ENCODE peak calls at places on chromosome 4, in seven cellular contexts. A is HepG2, J is heart left ventricle, S is Peyer's patch, D is body of pancreas, P is stomach, L is GM12891. O is an unnamed sample.

GRCh38 chr4:89468632-89469031 is 161.0 kb upstream of the GPRIN3 start:
- DNase-seq in A (no peak), J (no peak), S (no peak), D (no peak), P (no peak), L (no peak), O (no peak)

GRCh38 chr4:87461281-87461700 is 38.9 kb downstream of the NUDT9 start:
- DNase-seq in A (no peak), J (no peak), S (no peak), D (no peak), P (no peak), L (no peak), O (no peak)

GRCh38 chr4:4670869-4671268 is 129.0 kb upstream of the STX18 start:
- DNase-seq in A (peak; percentile 29), J (no peak), S (no peak), D (no peak), P (no peak), L (no peak), O (no peak)

GRCh38 chr4:54526560-54526959 is 131.2 kb upstream of the KIT start:
- DNase-seq in A (no peak), J (no peak), S (no peak), D (no peak), P (no peak), L (no peak), O (no peak)

GRCh38 chr4:14022428-14022827 is 394.9 kb upstream of the BOD1L1 start:
- DNase-seq in A (no peak), J (no peak), S (no peak), D (no peak), P (no peak), L (no peak), O (no peak)

GRCh38 chr4:153486281-153487151 is 20.4 kb downstream of the TMEM131L start:
- DNase-seq in A (peak; percentile 72), J (no peak), S (no peak), D (peak; percentile 49), P (peak; percentile 38), L (no peak), O (no peak)

GRCh38 chr4:86968477-86969015 is 33.7 kb downstream of the AFF1 start:
- DNase-seq in A (no peak), J (no peak), S (no peak), D (no peak), P (no peak), L (no peak), O (no peak)

GRCh38 chr4:165600959-165601674 is 222.3 kb downstream of the CPE start:
- DNase-seq in A (no peak), J (no peak), S (no peak), D (no peak), P (no peak), L (no peak), O (no peak)

GRCh38 chr4:103375278-103375677 is 177.1 kb upstream of the CENPE start:
- DNase-seq in A (no peak), J (no peak), S (no peak), D (no peak), P (no peak), L (no peak), O (no peak)

GRCh38 chr4:55359397-55359916 is 13.4 kb downstream of the SRD5A3 start:
- DNase-seq in A (no peak), J (peak; percentile 31), S (no peak), D (no peak), P (no peak), L (no peak), O (peak; percentile 22)

GRCh38 chr4:118884716-118885115 is 3.9 kb upstream of the SYNPO2 start:
- DNase-seq in A (no peak), J (no peak), S (no peak), D (no peak), P (no peak), L (no peak), O (no peak)

GRCh38 chr4:118883861-118884260 is 4.8 kb upstream of the SYNPO2 start:
- DNase-seq in A (no peak), J (no peak), S (no peak), D (no peak), P (no peak), L (no peak), O (no peak)

GRCh38 chr4:118894034-118894433 is 5.4 kb downstream of the SYNPO2 start:
- DNase-seq in A (no peak), J (no peak), S (no peak), D (no peak), P (no peak), L (no peak), O (no peak)

GRCh38 chr4:118889313-118889694 is 650 bp downstream of the SYNPO2 start:
- DNase-seq in A (no peak), J (no peak), S (no peak), D (no peak), P (no peak), L (no peak), O (no peak)

GRCh38 chr4:118888666-118889312 is at the start of gene SYNPO2:
- DNase-seq in A (no peak), J (peak; percentile 82), S (peak; percentile 72), D (peak; percentile 34), P (peak; percentile 54), L (peak; percentile 21), O (peak; percentile 71)
- TF ChIP-seq POLR2A in A (no peak), J (peak; percentile 82), S (peak; percentile 26), D (peak; percentile 45), P (peak; percentile 69), L (no peak), O (peak; percentile 59)

GRCh38 chr4:119026662-119027444 is 108.8 kb upstream of the MYOZ2 start:
- DNase-seq in A (no peak), J (peak; percentile 32), S (no peak), D (no peak), P (no peak), L (no peak), O (no peak)
- TF ChIP-seq POLR2A in A (no peak), J (no peak), S (no peak), D (peak; percentile 6), P (no peak), L (no peak), O (no peak)

GRCh38 chr4:124065941-124066340 is 646.6 kb downstream of the ANKRD50 start:
- DNase-seq in A (no peak), J (no peak), S (no peak), D (no peak), P (no peak), L (no peak), O (no peak)

GRCh38 chr4:124061413-124061812 is 651.1 kb downstream of the ANKRD50 start:
- DNase-seq in A (no peak), J (no peak), S (no peak), D (no peak), P (no peak), L (no peak), O (no peak)

GRCh38 chr4:124055896-124056295 is 656.6 kb downstream of the ANKRD50 start:
- DNase-seq in A (no peak), J (no peak), S (no peak), D (no peak), P (no peak), L (no peak), O (no peak)

DNA sequence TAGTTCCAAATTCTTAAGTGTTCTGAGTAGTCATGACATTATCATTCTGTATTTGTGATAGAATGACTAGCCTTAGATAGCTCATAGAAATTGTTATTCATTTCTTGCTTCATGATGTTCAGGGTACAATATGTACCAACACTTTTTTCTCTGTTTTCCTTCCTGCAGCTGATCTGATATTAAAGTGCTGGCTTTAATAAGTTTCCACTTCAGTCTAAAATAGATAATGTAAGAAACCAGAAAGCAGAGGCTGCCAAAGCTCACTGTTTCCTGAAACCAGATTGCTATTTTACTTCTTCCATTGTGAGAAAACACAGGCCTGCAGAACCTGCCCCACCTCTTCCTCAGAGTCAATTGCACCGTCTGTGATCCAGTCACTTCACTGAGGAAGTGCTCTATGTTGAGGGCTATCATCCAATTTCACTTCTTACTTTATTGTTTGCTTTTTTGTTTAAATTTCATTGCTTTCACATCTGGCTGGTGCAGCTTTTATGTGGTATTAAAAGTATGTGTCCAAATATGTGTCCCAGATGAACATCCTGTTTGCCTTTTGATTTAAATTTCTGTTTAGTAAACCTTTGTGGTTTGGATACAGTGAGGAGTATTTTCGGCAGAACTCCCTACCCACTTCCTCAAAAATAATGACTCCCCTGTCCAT is 652.1 kb downstream of the ANKRD50 start:
- DNase-seq in A (no peak), J (peak; percentile 63), S (no peak), D (no peak), P (peak; percentile 27), L (no peak), O (peak; percentile 23)
- TF ChIP-seq POLR2A in A (no peak), J (no peak), S (no peak), D (no peak), P (no peak), L (no peak), O (no peak)

GRCh38 chr4:185307136-185307950 is 88.4 kb downstream of the LRP2BP start:
- DNase-seq in A (no peak), J (no peak), S (no peak), D (no peak), P (no peak), L (peak; percentile 13), O (no peak)

GRCh38 chr4:185311113-185311888 is 84.4 kb downstream of the LRP2BP start:
- DNase-seq in A (no peak), J (no peak), S (no peak), D (no peak), P (no peak), L (peak; percentile 14), O (no peak)

GRCh38 chr4:185312699-185313098 is 83.0 kb downstream of the LRP2BP start:
- DNase-seq in A (no peak), J (no peak), S (no peak), D (no peak), P (no peak), L (no peak), O (no peak)

GRCh38 chr4:185305979-185306442 is 89.7 kb downstream of the LRP2BP start:
- DNase-seq in A (no peak), J (no peak), S (no peak), D (no peak), P (no peak), L (no peak), O (no peak)

DNA sequence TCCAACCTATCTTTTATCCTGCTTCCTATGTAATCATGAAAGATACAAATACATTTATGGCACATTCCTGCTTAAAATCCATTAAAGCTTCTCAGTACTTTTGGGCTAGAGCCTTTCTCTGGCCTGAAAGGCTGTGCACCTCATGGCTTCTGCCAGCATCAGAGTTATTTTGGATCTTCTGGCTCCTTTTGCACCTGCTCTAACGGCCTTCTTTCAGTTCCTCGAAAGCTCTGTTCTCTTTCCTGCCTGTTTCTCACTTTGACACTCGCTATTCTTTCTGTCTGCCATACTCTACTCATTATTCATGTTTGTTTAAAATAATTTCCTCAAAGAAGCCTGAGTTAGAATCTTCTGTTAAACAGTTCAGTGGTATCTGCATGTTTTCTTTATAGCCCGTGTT is 86.0 kb downstream of the LRP2BP start:
- DNase-seq in A (no peak), J (no peak), S (no peak), D (no peak), P (no peak), L (peak; percentile 20), O (no peak)
- TF ChIP-seq POLR2A in A (no peak), J (no peak), S (no peak), D (no peak), P (no peak), L (no peak), O (no peak)